ENCODE peak calls at places on chromosome 18, in six cellular contexts. U, X, T, V, K and G are unnamed samples.

GRCh38 chr18:13388586-13389490 is 170.3 kb downstream of the LDLRAD4 start:
- DNase-seq in U (no peak), X (no peak), T (no peak), V (no peak), K (no peak), G (no peak)

GRCh38 chr18:77557030-77557429 is 307.4 kb downstream of the GALR1 start:
- DNase-seq in U (no peak), X (peak; percentile 26), T (no peak), V (no peak), K (peak; percentile 2), G (no peak)

GRCh38 chr18:32470136-32470712 is 458 bp downstream of the GAREM1 start:
- DNase-seq in U (peak; percentile 44), X (peak; percentile 25), T (no peak), V (no peak), K (peak; percentile 37), G (peak; percentile 14)

GRCh38 chr18:12422936-12423335 is 15.2 kb downstream of the PRELID3A start:
- DNase-seq in U (no peak), X (no peak), T (no peak), V (no peak), K (peak; percentile 27), G (peak; percentile 28)

GRCh38 chr18:58310517-58310916 is 266.5 kb downstream of the NEDD4L start:
- DNase-seq in U (no peak), X (no peak), T (no peak), V (peak; percentile 7), K (no peak), G (no peak)

GRCh38 chr18:10798727-10799435 is 273.1 kb downstream of the NAPG start:
- DNase-seq in U (no peak), X (peak; percentile 4), T (no peak), V (no peak), K (peak; percentile 73), G (peak; percentile 40)

GRCh38 chr18:67104700-67105284 is 411.7 kb downstream of the DSEL start:
- DNase-seq in U (peak; percentile 49), X (peak; percentile 77), T (peak; percentile 28), V (no peak), K (peak; percentile 15), G (peak; percentile 68)

GRCh38 chr18:8389391-8390340 is 219.6 kb upstream of the RAB12 start:
- DNase-seq in U (peak; percentile 72), X (peak; percentile 81), T (peak; percentile 21), V (no peak), K (peak; percentile 32), G (peak; percentile 57)

GRCh38 chr18:48138211-48138610 is 207.8 kb upstream of the SMAD2 start:
- DNase-seq in U (no peak), X (no peak), T (no peak), V (no peak), K (no peak), G (no peak)

GRCh38 chr18:50373531-50373930 is 1.3 kb upstream of the SKA1 start:
- DNase-seq in U (no peak), X (no peak), T (no peak), V (no peak), K (no peak), G (no peak)

GRCh38 chr18:78826631-78827030 is 153.0 kb upstream of the SALL3 start:
- DNase-seq in U (no peak), X (no peak), T (no peak), V (no peak), K (no peak), G (no peak)

GRCh38 chr18:74946646-74947045 is 262.3 kb downstream of the PTGR3 start:
- DNase-seq in U (no peak), X (peak; percentile 41), T (no peak), V (no peak), K (no peak), G (no peak)

GRCh38 chr18:12921178-12921577 is 26.6 kb upstream of the SEH1L start:
- DNase-seq in U (no peak), X (no peak), T (no peak), V (no peak), K (no peak), G (no peak)

GRCh38 chr18:14025306-14025940 is 106.8 kb downstream of the ZNF519 start:
- DNase-seq in U (no peak), X (no peak), T (no peak), V (no peak), K (no peak), G (no peak)